ENCODE peak calls at places on chromosomes 3 and 15, in seven cellular contexts. X is EH; K is ACHN; F is cardiac muscle cell; U is erythroblast; C is naive thymus-derived CD4-positive, alpha-beta T cell; A is aorta. M is an unnamed sample.

GRCh38 chr15:60257760-60258159 is 140.0 kb downstream of the ANXA2 start:
- DNase-seq in X (no peak), K (no peak), F (no peak), U (no peak), C (no peak), A (no peak), M (no peak)

GRCh38 chr15:101051291-101052030 is 132.3 kb downstream of the LRRK1 start:
- DNase-seq in X (no peak), K (no peak), F (no peak), U (no peak), C (no peak), A (no peak), M (no peak)

GRCh38 chr3:45010718-45011355 is 15.3 kb upstream of the CLEC3B start:
- DNase-seq in X (peak), K (peak), F (no peak), U (no peak), C (no peak), A (no peak), M (peak)

GRCh38 chr3:107767897-107768605 is 245.3 kb downstream of the BBX start:
- DNase-seq in X (peak), K (no peak), F (no peak), U (no peak), C (no peak), A (no peak), M (no peak)

GRCh38 chr15:97259943-97260342 is 700.6 kb upstream of the ARRDC4 start:
- DNase-seq in X (no peak), K (no peak), F (no peak), U (no peak), C (no peak), A (no peak), M (no peak)

GRCh38 chr3:55746808-55747413 is 259.8 kb upstream of the WNT5A start:
- DNase-seq in X (peak), K (peak), F (no peak), U (no peak), C (no peak), A (no peak), M (no peak)

GRCh38 chr3:42061711-42062408 is 29.3 kb upstream of the TRAK1 start:
- DNase-seq in X (peak), K (peak), F (peak), U (no peak), C (no peak), A (peak), M (peak)

GRCh38 chr3:186002884-186003472 is 65.2 kb upstream of the TRA2B start:
- DNase-seq in X (peak), K (peak), F (peak), U (peak), C (no peak), A (no peak), M (no peak)

GRCh38 chr3:158802399-158803023 is 657 bp downstream of the MFSD1 start:
- DNase-seq in X (no peak), K (peak), F (peak), U (peak), C (no peak), A (no peak), M (no peak)